ENCODE peak calls at places on chromosome 22, in ten cellular contexts. One of them, this sample, is unnamed.

GRCh38 chr22:19325296-19325950 is 33.9 kb upstream of the CLTCL1 start:
- DNase-seq in NCI-H1092 treated with DMSO at 0.1 percent for 48 hours: no peak
- DNase-seq in breast epithelium: no peak
- DNase-seq in hypothalamus: no peak
- DNase-seq in pons: no peak
- DNase-seq in 8988T: no peak
- DNase-seq in stimulated activated CD4-positive, alpha-beta T cell treated with anti-CD3 and anti-CD28 coated beads, Interleukin-1b, Interleukin-23, amount 100 ng/mL, for 4 hours: no peak
- DNase-seq in cardiac fibroblast: peak; percentile 31
- DNase-seq in NCI-H510A: no peak
- DNase-seq in stimulated activated CD8-positive, alpha-beta memory T cell treated with anti-CD3 and anti-CD28 coated beads, Interleukin-12 subunit alpha, Interleukin-12 subunit beta, amount 100 ng/mL, for 1 hour: no peak
- DNase-seq in this sample: no peak

GRCh38 chr22:37235897-37236607 is 8.0 kb downstream of the RAC2 start:
- DNase-seq in cardiac fibroblast: no peak
- DNase-seq in NCI-H1092 treated with DMSO at 0.1 percent for 48 hours: no peak
- DNase-seq in stimulated activated CD8-positive, alpha-beta memory T cell treated with anti-CD3 and anti-CD28 coated beads, Interleukin-12 subunit alpha, Interleukin-12 subunit beta, amount 100 ng/mL, for 1 hour: no peak
- DNase-seq in 8988T: no peak
- DNase-seq in hypothalamus: no peak
- DNase-seq in breast epithelium: no peak
- DNase-seq in NCI-H510A: no peak
- DNase-seq in pons: no peak
- DNase-seq in stimulated activated CD4-positive, alpha-beta T cell treated with anti-CD3 and anti-CD28 coated beads, Interleukin-1b, Interleukin-23, amount 100 ng/mL, for 4 hours: no peak
- DNase-seq in this sample: no peak

GRCh38 chr22:43894122-43894521 is 2.3 kb upstream of the PNPLA5 start:
- DNase-seq in pons: no peak
- DNase-seq in cardiac fibroblast: no peak
- DNase-seq in NCI-H1092 treated with DMSO at 0.1 percent for 48 hours: no peak
- DNase-seq in stimulated activated CD8-positive, alpha-beta memory T cell treated with anti-CD3 and anti-CD28 coated beads, Interleukin-12 subunit alpha, Interleukin-12 subunit beta, amount 100 ng/mL, for 1 hour: no peak
- DNase-seq in 8988T: no peak
- DNase-seq in hypothalamus: no peak
- DNase-seq in breast epithelium: no peak
- DNase-seq in stimulated activated CD4-positive, alpha-beta T cell treated with anti-CD3 and anti-CD28 coated beads, Interleukin-1b, Interleukin-23, amount 100 ng/mL, for 4 hours: no peak
- DNase-seq in NCI-H510A: no peak
- DNase-seq in this sample: no peak

GRCh38 chr22:31630331-31631329 is 31.4 kb downstream of the PISD start:
- DNase-seq in pons: peak; percentile 60
- DNase-seq in 8988T: peak; percentile 89
- DNase-seq in NCI-H1092 treated with DMSO at 0.1 percent for 48 hours: peak; percentile 76
- DNase-seq in stimulated activated CD4-positive, alpha-beta T cell treated with anti-CD3 and anti-CD28 coated beads, Interleukin-1b, Interleukin-23, amount 100 ng/mL, for 4 hours: peak; percentile 83
- DNase-seq in NCI-H510A: no peak
- DNase-seq in hypothalamus: peak; percentile 46
- DNase-seq in stimulated activated CD8-positive, alpha-beta memory T cell treated with anti-CD3 and anti-CD28 coated beads, Interleukin-12 subunit alpha, Interleukin-12 subunit beta, amount 100 ng/mL, for 1 hour: peak; percentile 80
- DNase-seq in breast epithelium: peak; percentile 65
- DNase-seq in cardiac fibroblast: peak; percentile 93
- DNase-seq in this sample: peak; percentile 90

GRCh38 chr22:31615940-31616314 is 46.1 kb downstream of the PISD start:
- DNase-seq in 8988T: no peak
- DNase-seq in NCI-H1092 treated with DMSO at 0.1 percent for 48 hours: no peak
- DNase-seq in NCI-H510A: no peak
- DNase-seq in pons: no peak
- DNase-seq in stimulated activated CD8-positive, alpha-beta memory T cell treated with anti-CD3 and anti-CD28 coated beads, Interleukin-12 subunit alpha, Interleukin-12 subunit beta, amount 100 ng/mL, for 1 hour: no peak
- DNase-seq in stimulated activated CD4-positive, alpha-beta T cell treated with anti-CD3 and anti-CD28 coated beads, Interleukin-1b, Interleukin-23, amount 100 ng/mL, for 4 hours: no peak
- DNase-seq in cardiac fibroblast: no peak
- DNase-seq in breast epithelium: no peak
- DNase-seq in hypothalamus: no peak
- DNase-seq in this sample: no peak

GRCh38 chr22:29394931-29395581 is 6.7 kb upstream of the AP1B1 start:
- DNase-seq in stimulated activated CD8-positive, alpha-beta memory T cell treated with anti-CD3 and anti-CD28 coated beads, Interleukin-12 subunit alpha, Interleukin-12 subunit beta, amount 100 ng/mL, for 1 hour: peak; percentile 53
- DNase-seq in breast epithelium: peak; percentile 63
- DNase-seq in hypothalamus: peak; percentile 19
- DNase-seq in 8988T: peak; percentile 51
- DNase-seq in NCI-H1092 treated with DMSO at 0.1 percent for 48 hours: peak; percentile 84
- DNase-seq in stimulated activated CD4-positive, alpha-beta T cell treated with anti-CD3 and anti-CD28 coated beads, Interleukin-1b, Interleukin-23, amount 100 ng/mL, for 4 hours: peak; percentile 66
- DNase-seq in pons: peak; percentile 74
- DNase-seq in cardiac fibroblast: peak; percentile 82
- DNase-seq in NCI-H510A: peak; percentile 17
- DNase-seq in this sample: no peak

GRCh38 chr22:44353063-44353440 is 40.3 kb upstream of the SHISAL1 start:
- DNase-seq in NCI-H1092 treated with DMSO at 0.1 percent for 48 hours: no peak
- DNase-seq in stimulated activated CD4-positive, alpha-beta T cell treated with anti-CD3 and anti-CD28 coated beads, Interleukin-1b, Interleukin-23, amount 100 ng/mL, for 4 hours: no peak
- DNase-seq in NCI-H510A: no peak
- DNase-seq in pons: no peak
- DNase-seq in breast epithelium: no peak
- DNase-seq in stimulated activated CD8-positive, alpha-beta memory T cell treated with anti-CD3 and anti-CD28 coated beads, Interleukin-12 subunit alpha, Interleukin-12 subunit beta, amount 100 ng/mL, for 1 hour: no peak
- DNase-seq in cardiac fibroblast: no peak
- DNase-seq in 8988T: no peak
- DNase-seq in hypothalamus: no peak
- DNase-seq in this sample: no peak

GRCh38 chr22:42884616-42885375 is 27.7 kb upstream of the ARFGAP3 start:
- DNase-seq in breast epithelium: no peak
- DNase-seq in 8988T: no peak
- DNase-seq in NCI-H510A: no peak
- DNase-seq in NCI-H1092 treated with DMSO at 0.1 percent for 48 hours: no peak
- DNase-seq in hypothalamus: no peak
- DNase-seq in pons: no peak
- DNase-seq in cardiac fibroblast: no peak
- DNase-seq in stimulated activated CD8-positive, alpha-beta memory T cell treated with anti-CD3 and anti-CD28 coated beads, Interleukin-12 subunit alpha, Interleukin-12 subunit beta, amount 100 ng/mL, for 1 hour: no peak
- DNase-seq in stimulated activated CD4-positive, alpha-beta T cell treated with anti-CD3 and anti-CD28 coated beads, Interleukin-1b, Interleukin-23, amount 100 ng/mL, for 4 hours: no peak
- DNase-seq in this sample: no peak

GRCh38 chr22:30460147-30460546 is 11.7 kb downstream of the SEC14L3 start:
- DNase-seq in NCI-H510A: no peak
- DNase-seq in stimulated activated CD4-positive, alpha-beta T cell treated with anti-CD3 and anti-CD28 coated beads, Interleukin-1b, Interleukin-23, amount 100 ng/mL, for 4 hours: no peak
- DNase-seq in 8988T: no peak
- DNase-seq in pons: no peak
- DNase-seq in NCI-H1092 treated with DMSO at 0.1 percent for 48 hours: peak; percentile 81
- DNase-seq in hypothalamus: no peak
- DNase-seq in cardiac fibroblast: no peak
- DNase-seq in breast epithelium: peak; percentile 80
- DNase-seq in stimulated activated CD8-positive, alpha-beta memory T cell treated with anti-CD3 and anti-CD28 coated beads, Interleukin-12 subunit alpha, Interleukin-12 subunit beta, amount 100 ng/mL, for 1 hour: no peak
- DNase-seq in this sample: no peak

GRCh38 chr22:39297490-39298193 is 21.8 kb downstream of the RPL3 start:
- DNase-seq in cardiac fibroblast: peak; percentile 34
- DNase-seq in hypothalamus: no peak
- DNase-seq in stimulated activated CD8-positive, alpha-beta memory T cell treated with anti-CD3 and anti-CD28 coated beads, Interleukin-12 subunit alpha, Interleukin-12 subunit beta, amount 100 ng/mL, for 1 hour: no peak
- DNase-seq in breast epithelium: no peak
- DNase-seq in NCI-H1092 treated with DMSO at 0.1 percent for 48 hours: peak; percentile 17
- DNase-seq in NCI-H510A: peak; percentile 78
- DNase-seq in pons: no peak
- DNase-seq in stimulated activated CD4-positive, alpha-beta T cell treated with anti-CD3 and anti-CD28 coated beads, Interleukin-1b, Interleukin-23, amount 100 ng/mL, for 4 hours: no peak
- DNase-seq in 8988T: no peak
- DNase-seq in this sample: no peak